ENCODE peak calls at places on chromosomes 4 and X, in four cellular contexts. P is stomach, E is MCF 10A, B is WTC11. L is an unnamed sample.

GRCh38 chrX:19799319-19800182 is 87.8 kb downstream of the SH3KBP1 start:
- DNase-seq in E (no peak), P (no peak), B (no peak), L (no peak)

GRCh38 chr4:31458813-31459212 is 738.6 kb downstream of the PCDH7 start:
- DNase-seq in P (no peak), B (no peak), E (peak), L (no peak)

GRCh38 chr4:70177117-70177516 is 18.4 kb upstream of the ODAM start:
- DNase-seq in E (no peak), B (no peak), P (no peak), L (no peak)

GRCh38 chr4:177283167-177283566 is 26.5 kb upstream of the NEIL3 start:
- DNase-seq in E (no peak), B (no peak), P (no peak), L (no peak)

GRCh38 chr4:168880087-168880675 is 129.9 kb downstream of the CBR4 start:
- DNase-seq in E (no peak), P (no peak), B (no peak), L (no peak)

GRCh38 chrX:44828008-44828605 is 15.7 kb upstream of the DUSP21 start:
- DNase-seq in B (no peak), E (peak), P (no peak), L (no peak)

GRCh38 chrX:13077168-13077567 is 32.7 kb upstream of the FAM9C start:
- DNase-seq in P (no peak), E (peak), B (no peak), L (no peak)

GRCh38 chr4:166144607-166145006 is 271.6 kb downstream of the TLL1 start:
- DNase-seq in E (no peak), P (no peak), B (no peak), L (no peak)

GRCh38 chr4:147944264-147944663 is 212.4 kb downstream of the ARHGAP10 start:
- DNase-seq in E (no peak), B (no peak), P (no peak), L (no peak)

GRCh38 chr4:140754918-140755810 is 1.0 kb downstream of the TBC1D9 start:
- DNase-seq in B (no peak), E (peak), P (no peak), L (no peak)

GRCh38 chr4:184824776-184825393 is 883 bp downstream of the ACSL1 start:
- DNase-seq in B (no peak), P (peak), E (peak), L (peak)

GRCh38 chr4:55386840-55387239 is 8.9 kb upstream of the TMEM165 start:
- DNase-seq in P (no peak), E (no peak), B (no peak), L (no peak)

GRCh38 chr4:136392576-136392975 is 1139.7 kb downstream of the PCDH18 start:
- DNase-seq in E (no peak), P (no peak), B (no peak), L (no peak)

GRCh38 chrX:115616943-115617563 is 56.1 kb downstream of the PLS3 start:
- DNase-seq in P (no peak), B (no peak), E (peak), L (no peak)

GRCh38 chrX:36859231-36859630 is 148.9 kb upstream of the FAM47C start:
- DNase-seq in E (no peak), P (no peak), B (no peak), L (no peak)

GRCh38 chr4:4914059-4914820 is 54.8 kb downstream of the MSX1 start:
- DNase-seq in P (no peak), E (peak), B (no peak), L (no peak)

GRCh38 chr4:1337376-1337831 is 9.6 kb upstream of the UVSSA start:
- DNase-seq in E (no peak), P (peak), B (no peak), L (no peak)

GRCh38 chr4:56909083-56909981 is 1.6 kb downstream of the REST start:
- DNase-seq in B (peak), E (peak), P (peak), L (peak)

GRCh38 chr4:103272174-103272573 is 74.0 kb upstream of the CENPE start:
- DNase-seq in P (peak), B (no peak), E (no peak), L (no peak)

GRCh38 chr4:119209077-119209476 is 3.4 kb upstream of the USP53 start:
- DNase-seq in P (no peak), B (no peak), E (peak), L (no peak)

GRCh38 chr4:11548529-11549176 is 120.0 kb upstream of the HS3ST1 start:
- DNase-seq in E (peak), P (no peak), B (no peak), L (no peak)

GRCh38 chrX:69568828-69569227 is 47.1 kb upstream of the EDA start:
- DNase-seq in E (no peak), P (no peak), B (no peak), L (no peak)

GRCh38 chr4:54695359-54696149 is 37.8 kb downstream of the KIT start:
- DNase-seq in P (no peak), E (no peak), B (no peak), L (no peak)

GRCh38 chr4:5052424-5052702 is 1.1 kb downstream of the STK32B start:
- DNase-seq in P (no peak), B (no peak), E (no peak), L (no peak)

GRCh38 chrX:153495362-153495751 is 577 bp downstream of the BGN start:
- DNase-seq in B (no peak), E (peak), P (no peak), L (no peak)

GRCh38 chr4:179200681-179201080 is 1758.4 kb upstream of the AGA start:
- DNase-seq in P (no peak), E (no peak), B (no peak), L (no peak)

GRCh38 chr4:179196511-179196910 is 1754.3 kb upstream of the AGA start:
- DNase-seq in B (no peak), P (no peak), E (peak), L (peak)

DNA sequence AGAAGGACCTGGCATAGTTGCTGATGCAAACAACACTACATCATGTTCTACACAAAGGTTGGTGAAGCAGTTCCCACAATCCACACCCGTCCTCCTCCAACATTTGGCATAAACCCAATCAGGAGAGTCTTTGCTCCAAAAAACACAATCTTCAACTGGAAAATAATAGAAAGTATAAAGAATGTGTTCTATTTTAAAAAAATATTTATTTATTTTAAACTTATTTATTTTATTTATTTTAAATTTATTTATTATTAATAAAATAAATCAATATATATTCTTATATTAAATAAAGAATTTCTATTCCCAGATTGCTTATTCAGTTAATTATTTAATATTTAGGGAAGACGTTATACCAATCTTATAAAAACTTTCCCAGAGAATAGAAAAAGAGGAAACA is 1753.7 kb upstream of the AGA start:
- DNase-seq in E (no peak), P (no peak), B (no peak), L (no peak)
- TF ChIP-seq CTCF in E (no peak), P (no peak), B (no peak), L (no peak)

DNA sequence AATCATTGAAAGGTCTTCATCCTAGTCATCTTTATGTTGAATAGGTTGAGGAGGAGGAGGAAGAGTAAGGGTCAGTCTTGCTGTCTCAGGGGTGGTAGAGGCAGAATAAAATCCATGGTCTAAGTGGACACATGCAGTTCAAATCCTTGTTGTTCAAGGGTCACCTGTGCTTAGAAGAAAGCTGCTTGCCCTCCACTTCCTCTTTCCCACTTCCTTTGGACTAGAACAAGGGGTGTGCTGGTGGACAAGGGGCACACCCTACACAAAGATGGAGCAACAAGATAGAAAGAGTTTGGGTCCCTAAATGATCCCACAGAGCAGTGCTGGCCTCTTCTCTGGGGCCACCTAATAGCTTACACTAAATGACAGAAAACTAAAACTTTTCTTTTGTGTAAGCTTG is 47.9 kb downstream of the HSD17B13 start:
- DNase-seq in B (no peak), P (no peak), E (no peak), L (no peak)
- TF ChIP-seq CTCF in B (no peak), P (no peak), E (no peak), L (no peak)

GRCh38 chrX:30715976-30716375 is 62.8 kb downstream of the GK start:
- DNase-seq in E (no peak), B (no peak), P (no peak), L (no peak)

GRCh38 chrX:30714138-30714537 is 60.9 kb downstream of the GK start:
- DNase-seq in P (no peak), B (no peak), E (no peak), L (no peak)

GRCh38 chrX:30712214-30712613 is 59.0 kb downstream of the GK start:
- DNase-seq in E (no peak), P (no peak), B (no peak), L (no peak)

DNA sequence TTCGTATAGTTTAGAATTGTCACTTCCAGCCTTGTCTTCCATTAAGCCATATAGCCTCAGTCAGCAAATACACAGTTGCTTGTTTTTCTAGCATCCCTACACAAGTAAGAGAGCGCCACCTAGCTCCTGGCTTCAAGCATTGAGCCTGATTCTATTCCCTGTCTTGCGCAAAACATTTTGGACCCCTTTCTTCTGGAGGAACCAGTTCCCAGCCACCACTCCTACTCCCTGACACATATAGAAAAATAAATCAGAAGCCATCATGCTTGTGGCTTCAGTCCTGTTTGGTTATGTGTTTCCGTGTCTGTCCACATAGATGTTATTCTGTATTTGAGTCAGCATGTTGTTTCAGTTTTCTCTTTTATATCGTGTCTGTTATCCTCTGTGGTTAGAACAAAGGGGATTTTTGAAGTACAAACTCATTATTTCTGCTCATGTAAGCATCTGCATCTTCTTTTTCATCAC is 59.9 kb downstream of the GK start:
- DNase-seq in B (peak), E (peak), P (peak), L (peak)
- TF ChIP-seq CTCF in B (no peak), E (peak), P (no peak), L (peak)

GRCh38 chr4:94126669-94127068 is 81.0 kb upstream of the SMARCAD1 start:
- DNase-seq in P (no peak), B (no peak), E (peak), L (no peak)
- TF ChIP-seq CTCF in P (no peak), B (no peak), E (peak), L (no peak)

GRCh38 chr4:151895671-151896070 is 134.9 kb upstream of the GATB start:
- DNase-seq in B (no peak), E (no peak), P (no peak), L (no peak)

GRCh38 chr4:151905197-151905596 is 144.4 kb upstream of the GATB start:
- DNase-seq in P (no peak), E (no peak), B (no peak), L (no peak)

GRCh38 chr4:151896880-151897279 is 136.1 kb upstream of the GATB start:
- DNase-seq in E (no peak), P (no peak), B (no peak), L (no peak)

GRCh38 chr4:151901631-151902030 is 140.8 kb upstream of the GATB start:
- DNase-seq in B (no peak), P (no peak), E (no peak), L (no peak)
- TF ChIP-seq CTCF in B (no peak), P (no peak), E (no peak), L (no peak)

GRCh38 chrX:128518508-128518907 is 466.3 kb upstream of the ACTRT1 start:
- DNase-seq in B (no peak), E (peak), P (no peak), L (no peak)
- TF ChIP-seq CTCF in B (peak), E (peak), P (no peak), L (peak)

GRCh38 chr4:78558421-78558820 is 6.9 kb downstream of the ANXA3 start:
- DNase-seq in E (no peak), P (no peak), B (no peak), L (no peak)

GRCh38 chr4:78561677-78562076 is 10.1 kb downstream of the ANXA3 start:
- DNase-seq in E (no peak), P (no peak), B (no peak), L (no peak)

GRCh38 chr4:78562687-78563086 is 11.1 kb downstream of the ANXA3 start:
- DNase-seq in P (no peak), E (no peak), B (no peak), L (no peak)

GRCh38 chr4:78557841-78558240 is 6.3 kb downstream of the ANXA3 start:
- DNase-seq in P (no peak), E (no peak), B (no peak), L (no peak)

DNA sequence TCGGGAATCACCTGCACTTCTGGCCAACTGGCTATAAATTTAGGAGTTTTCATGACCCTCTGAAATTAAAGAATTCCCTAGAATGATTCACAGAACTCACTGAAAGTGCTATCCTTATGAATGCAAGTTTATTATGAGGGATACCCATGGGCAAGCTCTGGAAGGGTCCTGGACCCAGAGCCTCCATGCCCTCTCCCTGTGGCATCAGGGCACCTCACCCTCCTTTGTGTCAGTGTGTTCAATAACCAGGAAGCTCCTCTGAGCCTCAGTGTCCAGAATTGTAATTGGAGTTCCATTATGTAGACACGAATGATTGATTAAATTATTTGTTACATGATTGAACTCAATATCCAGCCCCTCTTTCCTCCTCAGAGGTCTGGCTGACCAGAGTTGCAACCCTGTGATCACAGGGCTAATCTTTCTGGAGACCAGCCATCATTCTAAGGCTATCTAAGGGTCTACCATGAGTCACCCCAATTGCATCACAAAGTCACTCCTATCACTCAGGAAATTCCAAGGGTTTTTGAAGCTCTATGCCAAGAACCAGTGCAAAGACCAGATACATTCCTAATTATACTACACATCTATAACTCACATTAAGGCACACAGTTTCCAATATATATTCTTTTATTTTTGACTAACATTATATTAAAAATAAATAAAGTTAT is 8.9 kb downstream of the ANXA3 start:
- DNase-seq in P (no peak), B (no peak), E (peak), L (no peak)
- TF ChIP-seq CTCF in P (no peak), B (no peak), E (no peak), L (no peak)

L was measured in glutamatergic neuron.